ENCODE peak calls at places on chromosomes 5 and 9, in ten cellular contexts. F, E, J, K, B, Q, P, W, C and S are unnamed samples.

GRCh38 chr9:105307731-105308130 is 63.3 kb downstream of the SLC44A1 start:
- DNase-seq in W (no peak), Q (no peak), C (no peak), K (no peak), B (no peak), P (no peak), E (no peak), F (no peak), J (no peak), S (no peak)

GRCh38 chr5:125050926-125051325 is 304.5 kb upstream of the ZNF608 start:
- DNase-seq in C (no peak), B (no peak), E (no peak), Q (no peak), F (no peak), W (no peak), K (no peak), P (no peak), J (no peak), S (no peak)

GRCh38 chr9:70441622-70442021 is 27.2 kb upstream of the KLF9 start:
- DNase-seq in P (no peak), F (no peak), Q (no peak), W (no peak), J (no peak), K (no peak), C (no peak), E (no peak), B (no peak), S (no peak)

GRCh38 chr5:1312206-1312605 is 17.3 kb upstream of the TERT start:
- DNase-seq in C (no peak), E (no peak), B (no peak), J (no peak), W (no peak), P (peak), Q (no peak), K (no peak), F (no peak), S (no peak)

GRCh38 chr9:131661954-131662621 is 77.8 kb downstream of the RAPGEF1 start:
- DNase-seq in C (no peak), J (no peak), F (no peak), Q (no peak), B (no peak), K (no peak), E (no peak), W (no peak), P (peak), S (no peak)

GRCh38 chr5:95959964-95960801 is 1.5 kb downstream of the ELL2 start:
- DNase-seq in P (no peak), C (peak), E (no peak), J (peak), W (no peak), K (peak), Q (no peak), F (no peak), B (peak), S (peak)

GRCh38 chr9:72363226-72363625 is 1.8 kb downstream of the ZFAND5 start:
- DNase-seq in Q (no peak), C (no peak), J (no peak), E (no peak), P (no peak), W (no peak), B (no peak), K (no peak), F (no peak), S (no peak)

GRCh38 chr9:2489838-2490314 is 131.7 kb upstream of the VLDLR start:
- DNase-seq in P (no peak), E (no peak), C (no peak), Q (peak), F (no peak), W (peak), B (no peak), K (no peak), J (peak), S (no peak)

GRCh38 chr5:178216779-178217178 is 12.4 kb downstream of the HNRNPAB start:
- DNase-seq in P (no peak), F (no peak), Q (no peak), W (no peak), B (no peak), J (no peak), E (no peak), C (no peak), K (no peak), S (no peak)

GRCh38 chr5:31413030-31413812 is 118.7 kb downstream of the DROSHA start:
- DNase-seq in B (peak), K (no peak), C (no peak), E (no peak), W (no peak), Q (no peak), P (no peak), J (no peak), F (no peak), S (no peak)

GRCh38 chr9:4855861-4856260 is 63.1 kb downstream of the RCL1 start:
- DNase-seq in B (no peak), J (peak), E (no peak), F (no peak), Q (peak), K (peak), C (no peak), P (no peak), W (peak), S (no peak)

GRCh38 chr5:171092194-171092593 is 216.9 kb upstream of the TLX3 start:
- DNase-seq in J (peak), W (peak), E (no peak), P (no peak), F (no peak), C (no peak), K (no peak), B (peak), Q (peak), S (no peak)

DNA sequence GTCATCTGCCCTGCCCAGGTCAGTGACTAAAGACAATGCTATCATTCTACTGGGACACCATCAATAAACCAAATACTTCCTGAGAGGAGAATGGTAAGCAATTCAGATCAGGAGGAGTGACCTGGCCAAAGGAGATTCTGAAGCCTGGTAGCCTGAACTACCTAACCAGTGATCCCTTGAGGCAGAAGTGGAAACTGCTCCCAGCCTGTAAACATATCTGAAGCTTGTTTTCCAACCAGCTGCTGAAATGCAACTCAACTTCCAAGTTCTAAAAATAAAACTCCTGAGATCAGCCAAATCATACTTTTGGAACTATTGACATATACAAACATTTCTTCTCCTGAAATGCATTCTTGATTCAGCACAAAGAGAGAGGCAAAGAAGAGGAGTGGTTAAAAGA is 204.1 kb downstream of the EBF1 start:
- DNase-seq in E (no peak), Q (no peak), K (no peak), W (no peak), P (no peak), J (peak), C (no peak), B (no peak), F (no peak), S (no peak)
- TF ChIP-seq CTCF in E (no peak), Q (no peak), K (no peak), W (peak), P (no peak), J (peak), C (no peak), B (no peak), F (no peak), S (no peak)

DNA sequence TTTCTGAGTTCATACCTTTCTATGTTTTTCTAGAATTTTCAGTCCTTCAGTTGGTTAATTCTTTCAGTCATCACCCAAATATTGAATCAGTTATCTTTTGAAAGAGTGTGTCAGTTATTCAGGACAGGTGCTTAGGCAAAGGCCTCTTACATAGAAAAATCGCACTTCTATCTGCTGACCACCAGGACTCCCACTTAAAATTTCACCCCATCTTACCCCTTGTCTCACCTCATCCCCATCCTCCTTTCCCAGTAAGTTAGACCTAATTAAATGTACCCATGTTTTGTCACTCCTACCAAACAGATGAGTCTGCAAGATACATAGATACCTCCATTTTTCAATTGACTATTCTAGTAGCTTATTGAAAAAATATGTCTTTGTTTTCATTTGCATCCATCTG is 159.9 kb upstream of the PIK3R1 start:
- DNase-seq in F (no peak), E (no peak), C (no peak), K (no peak), B (no peak), Q (no peak), W (no peak), J (no peak), P (no peak), S (no peak)
- TF ChIP-seq CTCF in F (no peak), E (no peak), C (no peak), K (no peak), B (no peak), Q (no peak), W (no peak), J (no peak), P (no peak), S (peak)

GRCh38 chr5:74334434-74335364 is 305.8 kb downstream of the ENC1 start:
- DNase-seq in P (no peak), J (no peak), W (no peak), C (no peak), B (no peak), E (no peak), F (no peak), K (no peak), Q (no peak), S (no peak)
- TF ChIP-seq CTCF in P (no peak), J (no peak), W (no peak), C (no peak), B (no peak), E (no peak), F (no peak), K (no peak), Q (no peak), S (no peak)

DNA sequence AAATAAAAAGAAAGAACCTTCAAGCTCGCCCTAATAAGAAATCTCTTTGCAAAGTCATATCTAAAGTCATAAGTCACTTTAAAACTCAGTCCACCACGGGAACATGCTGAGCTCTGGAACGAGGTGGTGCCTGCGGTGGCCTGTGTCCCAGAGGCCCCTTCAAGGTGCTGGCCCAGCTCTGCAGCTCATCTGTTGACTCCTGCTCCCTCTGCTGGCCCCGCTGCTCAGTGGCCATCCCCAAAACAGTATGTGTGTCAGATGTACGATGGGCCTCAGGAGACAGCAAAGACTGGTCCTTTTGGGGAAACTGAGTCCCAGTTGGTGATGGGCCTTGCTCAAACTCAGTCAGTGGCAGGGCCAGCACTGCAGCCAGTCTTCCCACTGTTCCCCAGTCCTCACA is 22.8 kb upstream of the FOXB2 start:
- DNase-seq in C (no peak), K (no peak), J (peak), E (no peak), P (no peak), W (no peak), F (no peak), Q (no peak), B (no peak), S (peak)
- TF ChIP-seq CTCF in C (peak), K (peak), J (peak), E (peak), P (no peak), W (peak), F (no peak), Q (peak), B (peak), S (peak)

DNA sequence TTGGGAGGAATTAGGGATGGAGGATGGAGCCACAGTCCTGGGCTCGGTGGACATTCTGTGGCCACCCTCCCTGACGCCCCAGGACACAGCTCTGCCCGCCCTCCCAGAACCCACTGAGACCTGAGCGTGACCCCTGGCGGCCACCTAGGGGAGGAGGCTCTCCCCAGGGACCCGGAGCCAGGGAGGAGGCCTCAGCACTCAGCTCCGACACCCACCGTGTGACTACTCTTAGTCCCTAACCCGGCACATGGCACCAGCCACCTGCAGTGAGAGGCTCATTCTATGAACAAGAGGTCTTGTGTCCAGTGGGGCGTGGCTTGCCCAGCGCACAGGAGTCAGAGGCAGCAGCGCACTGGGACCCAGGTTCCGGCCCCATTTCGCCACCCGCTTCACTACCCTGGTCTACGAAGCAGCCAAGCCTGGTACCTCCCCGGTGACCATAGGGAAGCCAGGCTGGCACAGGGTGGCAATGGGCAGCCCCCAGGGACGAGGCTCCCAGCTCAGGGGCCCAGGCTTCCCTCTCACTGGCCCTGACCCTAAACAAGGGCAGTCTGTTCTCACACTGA is 10.2 kb downstream of the SARDH start:
- DNase-seq in F (no peak), C (no peak), J (no peak), P (no peak), K (no peak), W (no peak), Q (no peak), E (no peak), B (no peak), S (no peak)
- TF ChIP-seq CTCF in F (no peak), C (no peak), J (no peak), P (no peak), K (no peak), W (no peak), Q (no peak), E (no peak), B (no peak), S (no peak)